ENCODE peak calls at places on chromosomes 5 and 9, in six cellular contexts. L is Peyer's patch, C is A549, H is colonic mucosa, J is OCI-LY7, E is cardiac muscle cell. Y is an unnamed sample.

GRCh38 chr5:111583761-111584203 is 71.4 kb upstream of the STARD4 start:
- DNase-seq in L (no peak), H (no peak), E (no peak), J (no peak), C (no peak), Y (no peak)

GRCh38 chr9:111896942-111897830 is 572 bp downstream of the UGCG start:
- DNase-seq in J (no peak), H (peak; percentile 73), E (peak; percentile 55), L (peak; percentile 83), C (peak; percentile 49), Y (peak; percentile 44)

GRCh38 chr5:8114597-8115266 is 245.8 kb downstream of the MTRR start:
- DNase-seq in C (no peak), H (no peak), J (no peak), L (no peak), E (no peak), Y (no peak)

GRCh38 chr5:61311836-61312808 is 19.9 kb upstream of the ZSWIM6 start:
- DNase-seq in C (peak; percentile 92), E (no peak), J (no peak), L (no peak), H (no peak), Y (peak; percentile 81)

GRCh38 chr5:158701406-158702177 is 398.1 kb downstream of the EBF1 start:
- DNase-seq in C (peak; percentile 35), L (no peak), E (no peak), H (no peak), J (no peak), Y (peak; percentile 64)

GRCh38 chr5:128693779-128694178 is 155.7 kb upstream of the FBN2 start:
- DNase-seq in L (no peak), J (no peak), E (no peak), H (no peak), C (no peak), Y (no peak)

GRCh38 chr5:138985256-138985655 is 110.1 kb upstream of the LRRTM2 start:
- DNase-seq in H (no peak), E (no peak), C (no peak), L (no peak), J (no peak), Y (peak; percentile 12)

GRCh38 chr9:68755051-68755450 is 50.0 kb downstream of the PIP5K1B start:
- DNase-seq in E (no peak), L (no peak), H (no peak), C (no peak), J (no peak), Y (no peak)

GRCh38 chr5:43041131-43041668 is 1.1 kb upstream of the ANXA2R start:
- DNase-seq in J (peak; percentile 61), L (no peak), E (no peak), H (peak; percentile 40), C (peak; percentile 71), Y (no peak)

GRCh38 chr5:142024771-142025304 is 12.0 kb upstream of the GNPDA1 start:
- DNase-seq in H (peak; percentile 85), C (peak; percentile 86), J (peak; percentile 91), E (peak; percentile 93), L (peak; percentile 81), Y (peak; percentile 79)

GRCh38 chr5:142433526-142434321 is 108.9 kb upstream of the SPRY4 start:
- DNase-seq in J (no peak), L (no peak), E (no peak), H (no peak), C (no peak), Y (peak; percentile 91)

GRCh38 chr9:91555132-91555531 is 131.5 kb upstream of the NFIL3 start:
- DNase-seq in L (no peak), J (no peak), E (no peak), H (no peak), C (no peak), Y (no peak)

GRCh38 chr9:18368206-18368605 is 105.7 kb upstream of the ADAMTSL1 start:
- DNase-seq in J (no peak), E (no peak), L (no peak), C (no peak), H (no peak), Y (no peak)

GRCh38 chr5:97534166-97534565 is 351.1 kb upstream of the RIOK2 start:
- DNase-seq in C (peak; percentile 56), H (peak; percentile 36), J (peak; percentile 31), L (no peak), E (peak; percentile 52), Y (peak; percentile 52)

GRCh38 chr9:77848897-77849296 is 182.7 kb downstream of the GNAQ start:
- DNase-seq in E (no peak), C (peak; percentile 39), L (no peak), H (no peak), J (no peak), Y (no peak)

GRCh38 chr9:135480071-135480941 is 724 bp downstream of the PPP1R26 start:
- DNase-seq in L (peak; percentile 73), H (peak; percentile 71), E (peak; percentile 64), J (no peak), C (peak; percentile 54), Y (peak; percentile 25)

GRCh38 chr9:107816187-107817021 is 326.8 kb upstream of the KLF4 start:
- DNase-seq in H (no peak), E (no peak), J (no peak), L (no peak), C (no peak), Y (no peak)

GRCh38 chr5:68288756-68289134 is 73.2 kb downstream of the PIK3R1 start:
- DNase-seq in L (peak; percentile 54), H (peak; percentile 40), E (peak; percentile 51), J (no peak), C (no peak), Y (no peak)

GRCh38 chr9:122463828-122464632 is 13.7 kb downstream of the OR1J1 start:
- DNase-seq in L (no peak), E (no peak), C (peak; percentile 24), H (no peak), J (peak; percentile 47), Y (no peak)

GRCh38 chr9:20728493-20729220 is 44.6 kb downstream of the FOCAD start:
- DNase-seq in H (peak; percentile 24), L (no peak), J (no peak), C (peak; percentile 6), E (no peak), Y (no peak)

GRCh38 chr5:52491829-52492217 is 295.9 kb upstream of the ITGA1 start:
- DNase-seq in H (no peak), J (no peak), E (no peak), C (no peak), L (no peak), Y (no peak)

GRCh38 chr5:102778478-102778877 is 23.4 kb downstream of the PAM start:
- DNase-seq in J (no peak), L (no peak), H (no peak), C (no peak), E (no peak), Y (peak; percentile 51)

GRCh38 chr9:109918359-109919163 is 138.6 kb downstream of the PALM2AKAP2 start:
- DNase-seq in E (no peak), C (no peak), L (no peak), H (peak; percentile 71), J (peak; percentile 96), Y (no peak)

GRCh38 chr9:121652037-121652837 is 803 bp downstream of the DAB2IP start:
- DNase-seq in J (no peak), H (peak; percentile 72), C (no peak), E (peak; percentile 81), L (peak; percentile 62), Y (no peak)

GRCh38 chr5:157550668-157551067 is 24.9 kb downstream of the ADAM19 start:
- DNase-seq in E (no peak), C (no peak), H (no peak), L (no peak), J (no peak), Y (no peak)
- H3K4me1 ChIP-seq in E (peaks cover 6% of the 10 kb centered on the region), C (peaks cover 55% of the 10 kb centered on the region), H (no peaks in the 10 kb centered on the region), L (peaks cover 9% of the 10 kb centered on the region), J (peaks cover 37% of the 10 kb centered on the region), Y (peaks cover 65% of the 10 kb centered on the region)

GRCh38 chr9:92961627-92962302 is 14.4 kb downstream of the FGD3 start:
- DNase-seq in H (no peak), L (no peak), E (no peak), J (peak; percentile 10), C (no peak), Y (no peak)
- H3K4me1 ChIP-seq in H (no peaks in the 10 kb centered on the region), L (peaks cover 15% of the 10 kb centered on the region), E (no peaks in the 10 kb centered on the region), J (peaks cover 35% of the 10 kb centered on the region), C (no peaks in the 10 kb centered on the region), Y (no peaks in the 10 kb centered on the region)

GRCh38 chr5:150780180-150780692 is 1.7 kb downstream of the SMIM3 start:
- DNase-seq in L (no peak), C (no peak), H (peak; percentile 41), E (no peak), J (no peak), Y (no peak)
- H3K4me1 ChIP-seq in L (no peaks in the 10 kb centered on the region), C (peaks cover 9% of the 10 kb centered on the region), H (peaks cover 45% of the 10 kb centered on the region), E (peaks cover 7% of the 10 kb centered on the region), J (no peaks in the 10 kb centered on the region), Y (peaks cover 21% of the 10 kb centered on the region)

GRCh38 chr5:14250778-14251711 is 107.9 kb downstream of the TRIO start:
- DNase-seq in C (no peak), J (no peak), L (no peak), H (no peak), E (no peak), Y (no peak)

GRCh38 chr5:14250094-14250777 is 107.1 kb downstream of the TRIO start:
- DNase-seq in J (no peak), H (peak; percentile 51), L (no peak), C (peak; percentile 33), E (no peak), Y (peak; percentile 54)

GRCh38 chr5:14252793-14253192 is 109.7 kb downstream of the TRIO start:
- DNase-seq in C (no peak), L (no peak), H (no peak), J (no peak), E (no peak), Y (no peak)

GRCh38 chr5:14249258-14250093 is 106.3 kb downstream of the TRIO start:
- DNase-seq in J (peak; percentile 21), E (no peak), L (no peak), C (no peak), H (no peak), Y (no peak)

GRCh38 chr5:14251733-14252132 is 108.6 kb downstream of the TRIO start:
- DNase-seq in J (no peak), E (no peak), H (no peak), C (no peak), L (no peak), Y (no peak)
- H3K4me1 ChIP-seq in J (peaks cover 24% of the 10 kb centered on the region), E (peaks cover 9% of the 10 kb centered on the region), H (peaks cover 10% of the 10 kb centered on the region), C (peaks cover 24% of the 10 kb centered on the region), L (no peaks in the 10 kb centered on the region), Y (peaks cover 40% of the 10 kb centered on the region)

GRCh38 chr9:128094166-128094949 is 26.3 kb downstream of the SLC25A25 start:
- DNase-seq in H (peak; percentile 90), E (peak; percentile 93), L (peak; percentile 80), J (peak; percentile 58), C (peak; percentile 94), Y (peak; percentile 89)
- H3K4me1 ChIP-seq in H (peaks cover 3% of the 10 kb centered on the region), E (peaks cover 40% of the 10 kb centered on the region), L (peaks cover 13% of the 10 kb centered on the region), J (peaks cover 23% of the 10 kb centered on the region), C (peaks cover 35% of the 10 kb centered on the region), Y (peaks cover 43% of the 10 kb centered on the region)

Y was measured in SJSA1.